ENCODE peak calls at places on chromosomes 13 and 19, in five cellular contexts. U is ovary, Y is kidney epithelial cell, T is tibial nerve, H is GM23338. K is an unnamed sample.

GRCh38 chr19:21084343-21084742 is 2.3 kb downstream of the ZNF714 start:
- DNase-seq in U (no peak), Y (peak; percentile 77), T (no peak), H (no peak), K (no peak)

GRCh38 chr19:16376649-16377048 is 52.0 kb downstream of the KLF2 start:
- DNase-seq in U (no peak), Y (no peak), T (no peak), H (peak; percentile 82), K (no peak)

GRCh38 chr19:13963603-13964105 is 11.3 kb downstream of the DCAF15 start:
- DNase-seq in U (no peak), Y (no peak), T (no peak), H (peak; percentile 82), K (no peak)

GRCh38 chr13:79448413-79448812 is 32.5 kb upstream of the NDFIP2 start:
- DNase-seq in U (no peak), Y (no peak), T (no peak), H (no peak), K (no peak)

GRCh38 chr19:46728693-46729339 is 11.9 kb upstream of the PRKD2 start:
- DNase-seq in U (peak; percentile 85), Y (no peak), T (no peak), H (peak; percentile 85), K (peak; percentile 60)

GRCh38 chr19:2049741-2050348 is 1.2 kb downstream of the MKNK2 start:
- DNase-seq in U (peak; percentile 85), Y (no peak), T (peak; percentile 80), H (peak; percentile 69), K (peak; percentile 89)

GRCh38 chr19:51772977-51773376 is 12.0 kb downstream of the FPR2 start:
- DNase-seq in U (no peak), Y (no peak), T (no peak), H (peak; percentile 3), K (no peak)

GRCh38 chr13:37889811-37890210 is 20.2 kb upstream of the TRPC4 start:
- DNase-seq in U (no peak), Y (no peak), T (no peak), H (no peak), K (no peak)

GRCh38 chr19:48665786-48666185 is 7.0 kb downstream of the NTN5 start:
- DNase-seq in U (no peak), Y (no peak), T (no peak), H (no peak), K (no peak)

GRCh38 chr13:97226788-97227627 is 4.9 kb downstream of the MBNL2 start:
- DNase-seq in U (no peak), Y (no peak), T (no peak), H (peak; percentile 80), K (no peak)

GRCh38 chr19:40025938-40026596 is 29.2 kb downstream of the ZNF546 start:
- DNase-seq in U (no peak), Y (no peak), T (no peak), H (no peak), K (no peak)

GRCh38 chr19:40023969-40024368 is 27.1 kb downstream of the ZNF546 start:
- DNase-seq in U (no peak), Y (no peak), T (no peak), H (no peak), K (no peak)

DNA sequence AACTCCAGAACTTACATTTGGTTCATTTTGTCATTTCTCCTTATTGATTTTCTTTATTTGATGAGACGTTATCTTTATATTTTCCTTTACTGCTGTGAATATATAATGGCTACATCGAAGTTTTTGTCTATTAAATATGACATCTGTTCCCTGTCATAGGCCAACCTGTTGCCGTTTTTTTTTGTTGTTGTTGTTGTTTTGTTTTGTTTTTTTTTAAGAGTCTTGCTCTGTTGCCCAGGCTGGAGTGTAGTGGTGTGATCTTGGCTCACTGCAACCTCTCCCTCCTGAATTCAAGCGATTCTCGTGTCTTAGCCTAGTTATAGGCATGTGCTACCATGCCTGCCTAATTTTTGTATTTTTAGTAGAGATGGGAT is 29.4 kb downstream of the ZNF780B start:
- DNase-seq in U (no peak), Y (no peak), T (no peak), H (no peak), K (no peak)
- H3K4me3 ChIP-seq in U (no peak overlapping the region), Y (no peak overlapping the region), T (no peak overlapping the region), H (no peak overlapping the region), K (no peak overlapping the region)

DNA sequence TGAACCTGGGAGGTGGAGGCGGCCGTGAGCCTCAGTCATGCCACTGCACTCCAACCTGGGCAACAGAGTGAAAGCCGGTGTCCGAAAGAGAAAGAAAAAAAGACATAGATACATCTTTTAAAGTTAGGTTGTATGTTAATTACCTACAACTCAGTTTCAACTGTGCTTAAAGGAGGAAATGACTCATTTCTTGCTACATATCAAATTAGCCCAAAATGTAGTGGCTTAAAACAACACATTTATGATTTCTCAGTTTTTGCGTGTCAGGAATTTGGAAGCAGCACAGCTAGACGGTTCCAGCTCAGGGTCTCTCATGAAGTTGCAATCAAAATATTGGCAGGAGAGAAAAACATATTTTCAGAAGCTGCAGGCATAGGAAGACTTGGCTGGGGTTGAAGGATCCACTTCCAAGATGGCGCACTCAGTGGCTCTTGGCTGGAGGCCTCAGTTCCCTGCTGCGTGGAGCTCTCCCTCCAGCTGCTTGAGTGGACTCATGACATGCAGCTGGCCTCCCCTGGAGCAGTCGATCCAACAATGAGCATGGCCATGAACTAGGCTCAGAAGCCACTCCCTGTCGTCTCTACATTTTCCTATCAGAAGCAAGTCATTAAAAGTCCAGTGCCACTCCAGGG is 7.1 kb downstream of the LDLR start:
- DNase-seq in U (no peak), Y (no peak), T (no peak), H (no peak), K (no peak)
- TF ChIP-seq CTCF in U (no peak), Y (no peak), T (no peak), H (no peak), K (no peak)

GRCh38 chr19:56221851-56222250 is 19.8 kb downstream of the ZSCAN5C start:
- DNase-seq in U (no peak), Y (no peak), T (no peak), H (no peak), K (no peak)

GRCh38 chr19:56222901-56223300 is 20.8 kb downstream of the ZSCAN5C start:
- DNase-seq in U (no peak), Y (no peak), T (no peak), H (no peak), K (no peak)

GRCh38 chr19:56211718-56212117 is 9.6 kb downstream of the ZSCAN5C start:
- DNase-seq in U (no peak), Y (no peak), T (no peak), H (peak; percentile 23), K (no peak)

DNA sequence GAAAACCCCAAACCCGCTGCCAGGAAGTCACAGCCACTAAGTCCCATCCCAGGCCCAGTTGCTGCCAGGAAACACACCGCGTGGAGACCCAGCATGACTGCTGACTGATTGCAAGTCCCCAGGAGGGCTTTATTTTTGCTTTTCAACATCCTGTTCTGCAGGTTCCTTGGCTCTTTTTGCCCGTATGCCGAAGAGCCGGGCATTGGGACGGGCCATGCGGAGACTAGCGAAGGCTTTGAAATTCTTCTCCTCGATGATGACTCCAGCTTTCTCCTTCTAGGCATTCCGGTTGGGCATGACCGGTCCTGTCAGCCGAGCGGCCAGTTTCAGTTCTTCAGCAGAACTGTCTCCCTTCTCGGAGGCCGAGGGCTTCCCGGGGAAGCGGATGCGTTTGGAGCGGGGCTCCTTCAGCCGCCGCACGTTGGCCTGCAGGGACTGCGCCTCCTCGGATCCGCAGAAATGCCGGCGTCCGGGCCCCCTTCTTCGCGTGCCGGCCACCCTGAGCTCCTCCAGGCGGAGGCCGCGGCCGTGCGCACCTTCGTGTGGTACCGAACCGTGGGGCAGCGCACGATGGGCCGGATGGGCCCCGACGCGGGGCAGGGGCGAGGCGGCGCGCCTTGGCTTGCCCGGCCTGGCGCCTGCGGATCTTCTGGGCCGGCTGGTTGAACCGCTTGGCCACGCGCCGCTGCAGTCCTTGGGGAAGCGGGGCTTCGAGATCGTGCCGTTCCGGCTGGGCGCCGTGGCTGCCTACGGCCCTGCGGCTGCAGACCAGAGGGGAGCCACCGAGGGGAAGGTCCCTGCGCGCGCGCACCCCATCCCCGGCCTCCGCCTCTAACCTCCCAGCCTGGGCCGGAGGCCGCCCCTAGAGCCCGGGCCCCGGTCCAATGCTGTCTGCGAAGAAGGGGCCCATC is 15.2 kb downstream of the ZSCAN5C start:
- DNase-seq in U (no peak), Y (no peak), T (no peak), H (peak; percentile 77), K (peak; percentile 24)
- H3K4me3 ChIP-seq in U (peak overlapping the region; percentile 16), Y (peak overlapping the region; percentile 13), T (peak overlapping the region; percentile 13), H (peak overlapping the region; percentile 59), K (peak overlapping the region; percentile 25)

DNA sequence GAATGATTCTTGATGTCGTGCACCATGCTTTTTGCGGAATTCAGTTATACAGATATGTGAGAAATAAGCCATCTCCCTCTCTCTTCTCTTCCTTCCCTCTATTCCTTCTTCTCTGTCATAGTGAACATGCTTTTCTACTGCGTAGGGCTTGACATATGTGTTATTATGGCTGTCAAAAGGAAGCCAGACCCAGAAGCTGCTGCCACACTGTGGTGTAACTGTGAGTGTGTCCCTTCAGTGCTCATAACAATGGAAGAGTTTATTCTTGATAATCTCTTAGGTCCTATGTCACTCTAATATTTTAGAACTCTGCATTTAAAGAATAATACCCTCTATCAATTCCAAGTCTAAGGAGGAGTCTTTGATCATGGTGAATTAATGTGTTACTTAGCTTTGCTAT is 208.9 kb upstream of the TMTC4 start:
- DNase-seq in U (no peak), Y (no peak), T (no peak), H (no peak), K (no peak)
- TF ChIP-seq CTCF in U (no peak), Y (no peak), T (no peak), H (no peak), K (no peak)

DNA sequence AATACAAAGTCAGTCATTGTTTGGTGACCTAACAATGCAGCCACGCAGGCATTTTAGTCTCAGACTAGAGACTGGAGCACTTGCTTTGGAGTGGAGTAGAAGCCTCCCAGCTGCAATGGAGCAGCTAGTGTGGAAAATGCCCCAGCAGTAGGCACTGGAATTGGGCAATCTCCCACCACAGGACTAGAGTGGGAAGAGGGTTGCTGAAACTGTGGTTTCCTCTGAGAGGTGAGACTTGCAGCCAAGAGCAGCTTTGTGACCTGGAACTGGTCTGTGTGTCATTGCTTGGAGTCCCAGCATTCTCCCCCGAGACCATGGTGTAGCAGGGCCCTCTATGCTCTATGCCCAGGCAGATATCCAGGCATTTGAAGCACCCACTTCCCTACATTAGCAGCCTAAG is 556.3 kb downstream of the UQCRFS1 start:
- DNase-seq in U (no peak), Y (no peak), T (no peak), H (no peak), K (no peak)
- H3K4me3 ChIP-seq in U (no peak overlapping the region), Y (no peak overlapping the region), T (no peak overlapping the region), H (no peak overlapping the region), K (no peak overlapping the region)

GRCh38 chr19:29952646-29953045 is 10.6 kb downstream of the URI1 start:
- DNase-seq in U (no peak), Y (no peak), T (no peak), H (no peak), K (no peak)
- TF ChIP-seq CTCF in U (no peak), Y (no peak), T (no peak), H (no peak), K (no peak)

GRCh38 chr13:75329723-75330122 is 152.2 kb downstream of the TBC1D4 start:
- DNase-seq in U (no peak), Y (no peak), T (no peak), H (no peak), K (no peak)
- H3K4me3 ChIP-seq in U (no peak overlapping the region), Y (no peak overlapping the region), T (no peak overlapping the region), H (no peak overlapping the region), K (no peak overlapping the region)

K was measured in prostate gland.